ENCODE peak calls at places on chromosome 21, in seven cellular contexts. One of them, this sample, is unnamed.
A peak's percentile ranks its signal among the peaks of the same experiment; 100 is the strongest.

GRCh38 chr21:39136711-39137110 is 46.5 kb downstream of the PSMG1 start:
- DNase-seq in heart right ventricle: no peak
- DNase-seq in CD4-positive, CD25-positive, alpha-beta regulatory T cell: no peak
- DNase-seq in left ventricle myocardium inferior: no peak
- DNase-seq in lower lobe of right lung: no peak
- DNase-seq in astrocyte: peak; percentile 42
- DNase-seq in IMR-90: peak; percentile 47
- DNase-seq in this sample: no peak

GRCh38 chr21:17667256-17667655 is 54.6 kb upstream of the BTG3 start:
- DNase-seq in heart right ventricle: no peak
- DNase-seq in CD4-positive, CD25-positive, alpha-beta regulatory T cell: no peak
- DNase-seq in left ventricle myocardium inferior: no peak
- DNase-seq in lower lobe of right lung: no peak
- DNase-seq in astrocyte: no peak
- DNase-seq in IMR-90: no peak
- DNase-seq in this sample: no peak

GRCh38 chr21:44485796-44486195 is 30.5 kb downstream of the LRRC3 start:
- DNase-seq in heart right ventricle: no peak
- DNase-seq in CD4-positive, CD25-positive, alpha-beta regulatory T cell: no peak
- DNase-seq in left ventricle myocardium inferior: no peak
- DNase-seq in lower lobe of right lung: no peak
- DNase-seq in astrocyte: no peak
- DNase-seq in IMR-90: no peak
- DNase-seq in this sample: no peak

GRCh38 chr21:29914326-29914725 is 25.5 kb downstream of the GRIK1 start:
- DNase-seq in heart right ventricle: no peak
- DNase-seq in CD4-positive, CD25-positive, alpha-beta regulatory T cell: no peak
- DNase-seq in left ventricle myocardium inferior: no peak
- DNase-seq in lower lobe of right lung: no peak
- DNase-seq in astrocyte: no peak
- DNase-seq in IMR-90: no peak
- DNase-seq in this sample: no peak

GRCh38 chr21:39911792-39912191 is 44.6 kb downstream of the PCP4 start:
- DNase-seq in heart right ventricle: no peak
- DNase-seq in CD4-positive, CD25-positive, alpha-beta regulatory T cell: no peak
- DNase-seq in left ventricle myocardium inferior: no peak
- DNase-seq in lower lobe of right lung: no peak
- DNase-seq in astrocyte: no peak
- DNase-seq in IMR-90: no peak
- DNase-seq in this sample: no peak

GRCh38 chr21:41364308-41364707 is 2.5 kb downstream of the MX2 start:
- DNase-seq in heart right ventricle: no peak
- DNase-seq in CD4-positive, CD25-positive, alpha-beta regulatory T cell: no peak
- DNase-seq in left ventricle myocardium inferior: no peak
- DNase-seq in lower lobe of right lung: no peak
- DNase-seq in astrocyte: no peak
- DNase-seq in IMR-90: no peak
- DNase-seq in this sample: no peak

GRCh38 chr21:26659181-26659580 is 86.1 kb upstream of the CYYR1 start:
- DNase-seq in heart right ventricle: no peak
- DNase-seq in CD4-positive, CD25-positive, alpha-beta regulatory T cell: no peak
- DNase-seq in left ventricle myocardium inferior: no peak
- DNase-seq in lower lobe of right lung: no peak
- DNase-seq in astrocyte: no peak
- DNase-seq in IMR-90: no peak
- DNase-seq in this sample: no peak

GRCh38 chr21:28018741-28019669 is 973.7 kb downstream of the LTN1 start:
- DNase-seq in heart right ventricle: peak; percentile 17
- DNase-seq in CD4-positive, CD25-positive, alpha-beta regulatory T cell: no peak
- DNase-seq in left ventricle myocardium inferior: no peak
- DNase-seq in lower lobe of right lung: no peak
- DNase-seq in astrocyte: no peak
- DNase-seq in IMR-90: peak; percentile 5
- DNase-seq in this sample: no peak

GRCh38 chr21:28436286-28436932 is 556.3 kb downstream of the LTN1 start:
- DNase-seq in heart right ventricle: no peak
- DNase-seq in CD4-positive, CD25-positive, alpha-beta regulatory T cell: no peak
- DNase-seq in left ventricle myocardium inferior: no peak
- DNase-seq in lower lobe of right lung: no peak
- DNase-seq in astrocyte: peak; percentile 74
- DNase-seq in IMR-90: peak; percentile 77
- DNase-seq in this sample: no peak

GRCh38 chr21:17690078-17690494 is 77.4 kb upstream of the BTG3 start:
- DNase-seq in heart right ventricle: no peak
- DNase-seq in CD4-positive, CD25-positive, alpha-beta regulatory T cell: no peak
- DNase-seq in left ventricle myocardium inferior: no peak
- DNase-seq in lower lobe of right lung: no peak
- DNase-seq in astrocyte: no peak
- DNase-seq in IMR-90: no peak
- DNase-seq in this sample: no peak

GRCh38 chr21:20004353-20004752 is 993.9 kb upstream of the NCAM2 start:
- DNase-seq in heart right ventricle: no peak
- DNase-seq in CD4-positive, CD25-positive, alpha-beta regulatory T cell: no peak
- DNase-seq in left ventricle myocardium inferior: no peak
- DNase-seq in lower lobe of right lung: no peak
- DNase-seq in astrocyte: no peak
- DNase-seq in IMR-90: no peak
- DNase-seq in this sample: no peak

GRCh38 chr21:39430457-39430856 is 15.1 kb downstream of the LCA5L start:
- DNase-seq in heart right ventricle: no peak
- DNase-seq in CD4-positive, CD25-positive, alpha-beta regulatory T cell: no peak
- DNase-seq in left ventricle myocardium inferior: no peak
- DNase-seq in lower lobe of right lung: no peak
- DNase-seq in astrocyte: no peak
- DNase-seq in IMR-90: no peak
- DNase-seq in this sample: no peak

GRCh38 chr21:25759573-25759972 is 24.8 kb downstream of the GABPA start:
- DNase-seq in heart right ventricle: no peak
- DNase-seq in CD4-positive, CD25-positive, alpha-beta regulatory T cell: no peak
- DNase-seq in left ventricle myocardium inferior: no peak
- DNase-seq in lower lobe of right lung: no peak
- DNase-seq in astrocyte: no peak
- DNase-seq in IMR-90: peak; percentile 51
- DNase-seq in this sample: no peak

GRCh38 chr21:44962481-44962966 is 22.7 kb downstream of the SLX9 start:
- DNase-seq in heart right ventricle: peak; percentile 18
- DNase-seq in CD4-positive, CD25-positive, alpha-beta regulatory T cell: no peak
- DNase-seq in left ventricle myocardium inferior: no peak
- DNase-seq in lower lobe of right lung: peak; percentile 50
- DNase-seq in astrocyte: peak; percentile 100
- DNase-seq in IMR-90: peak; percentile 100
- DNase-seq in this sample: no peak

GRCh38 chr21:42777757-42778344 is 101.5 kb downstream of the WDR4 start:
- DNase-seq in heart right ventricle: no peak
- DNase-seq in CD4-positive, CD25-positive, alpha-beta regulatory T cell: no peak
- DNase-seq in left ventricle myocardium inferior: no peak
- DNase-seq in lower lobe of right lung: peak; percentile 39
- DNase-seq in astrocyte: no peak
- DNase-seq in IMR-90: no peak
- DNase-seq in this sample: no peak

GRCh38 chr21:42775123-42775522 is 104.2 kb downstream of the WDR4 start:
- DNase-seq in heart right ventricle: no peak
- DNase-seq in CD4-positive, CD25-positive, alpha-beta regulatory T cell: no peak
- DNase-seq in left ventricle myocardium inferior: no peak
- DNase-seq in lower lobe of right lung: no peak
- DNase-seq in astrocyte: no peak
- DNase-seq in IMR-90: no peak
- DNase-seq in this sample: no peak

GRCh38 chr21:42777064-42777756 is 102.1 kb downstream of the WDR4 start:
- DNase-seq in heart right ventricle: no peak
- DNase-seq in CD4-positive, CD25-positive, alpha-beta regulatory T cell: no peak
- DNase-seq in left ventricle myocardium inferior: no peak
- DNase-seq in lower lobe of right lung: peak; percentile 22
- DNase-seq in astrocyte: no peak
- DNase-seq in IMR-90: no peak
- DNase-seq in this sample: no peak

GRCh38 chr21:42779431-42779861 is 99.9 kb downstream of the WDR4 start:
- DNase-seq in heart right ventricle: no peak
- DNase-seq in CD4-positive, CD25-positive, alpha-beta regulatory T cell: no peak
- DNase-seq in left ventricle myocardium inferior: no peak
- DNase-seq in lower lobe of right lung: no peak
- DNase-seq in astrocyte: no peak
- DNase-seq in IMR-90: no peak
- DNase-seq in this sample: no peak

GRCh38 chr21:42775891-42776290 is 103.4 kb downstream of the WDR4 start:
- DNase-seq in heart right ventricle: no peak
- DNase-seq in CD4-positive, CD25-positive, alpha-beta regulatory T cell: no peak
- DNase-seq in left ventricle myocardium inferior: no peak
- DNase-seq in lower lobe of right lung: no peak
- DNase-seq in astrocyte: no peak
- DNase-seq in IMR-90: no peak
- DNase-seq in this sample: no peak
- H3K4me1 ChIP-seq in heart right ventricle: peaks cover 3% of the 10 kb centered on the region
- H3K4me1 ChIP-seq in CD4-positive, CD25-positive, alpha-beta regulatory T cell: no peaks in the 10 kb centered on the region
- H3K4me1 ChIP-seq in left ventricle myocardium inferior: peaks cover 4% of the 10 kb centered on the region
- H3K4me1 ChIP-seq in lower lobe of right lung: peaks cover under 1% of the 10 kb centered on the region
- H3K4me1 ChIP-seq in astrocyte: no peaks in the 10 kb centered on the region
- H3K4me1 ChIP-seq in IMR-90: no peaks in the 10 kb centered on the region
- H3K4me1 ChIP-seq in this sample: no peaks in the 10 kb centered on the region

GRCh38 chr21:46120301-46121285 is 22.7 kb downstream of the COL6A2 start:
- DNase-seq in heart right ventricle: peak; percentile 8
- DNase-seq in CD4-positive, CD25-positive, alpha-beta regulatory T cell: no peak
- DNase-seq in left ventricle myocardium inferior: peak; percentile 13
- DNase-seq in lower lobe of right lung: peak; percentile 33
- DNase-seq in astrocyte: no peak
- DNase-seq in IMR-90: no peak
- DNase-seq in this sample: no peak

GRCh38 chr21:46119565-46120271 is 21.8 kb downstream of the COL6A2 start:
- DNase-seq in heart right ventricle: peak; percentile 7
- DNase-seq in CD4-positive, CD25-positive, alpha-beta regulatory T cell: no peak
- DNase-seq in left ventricle myocardium inferior: peak; percentile 11
- DNase-seq in lower lobe of right lung: peak; percentile 34
- DNase-seq in astrocyte: no peak
- DNase-seq in IMR-90: no peak
- DNase-seq in this sample: no peak

GRCh38 chr21:46122241-46122671 is 24.3 kb downstream of the COL6A2 start:
- DNase-seq in heart right ventricle: no peak
- DNase-seq in CD4-positive, CD25-positive, alpha-beta regulatory T cell: no peak
- DNase-seq in left ventricle myocardium inferior: peak; percentile 14
- DNase-seq in lower lobe of right lung: peak; percentile 39
- DNase-seq in astrocyte: peak; percentile 92
- DNase-seq in IMR-90: peak; percentile 78
- DNase-seq in this sample: no peak

GRCh38 chr21:46122758-46123683 is 25.1 kb downstream of the COL6A2 start:
- DNase-seq in heart right ventricle: no peak
- DNase-seq in CD4-positive, CD25-positive, alpha-beta regulatory T cell: no peak
- DNase-seq in left ventricle myocardium inferior: peak; percentile 3
- DNase-seq in lower lobe of right lung: peak; percentile 28
- DNase-seq in astrocyte: no peak
- DNase-seq in IMR-90: no peak
- DNase-seq in this sample: no peak

DNA sequence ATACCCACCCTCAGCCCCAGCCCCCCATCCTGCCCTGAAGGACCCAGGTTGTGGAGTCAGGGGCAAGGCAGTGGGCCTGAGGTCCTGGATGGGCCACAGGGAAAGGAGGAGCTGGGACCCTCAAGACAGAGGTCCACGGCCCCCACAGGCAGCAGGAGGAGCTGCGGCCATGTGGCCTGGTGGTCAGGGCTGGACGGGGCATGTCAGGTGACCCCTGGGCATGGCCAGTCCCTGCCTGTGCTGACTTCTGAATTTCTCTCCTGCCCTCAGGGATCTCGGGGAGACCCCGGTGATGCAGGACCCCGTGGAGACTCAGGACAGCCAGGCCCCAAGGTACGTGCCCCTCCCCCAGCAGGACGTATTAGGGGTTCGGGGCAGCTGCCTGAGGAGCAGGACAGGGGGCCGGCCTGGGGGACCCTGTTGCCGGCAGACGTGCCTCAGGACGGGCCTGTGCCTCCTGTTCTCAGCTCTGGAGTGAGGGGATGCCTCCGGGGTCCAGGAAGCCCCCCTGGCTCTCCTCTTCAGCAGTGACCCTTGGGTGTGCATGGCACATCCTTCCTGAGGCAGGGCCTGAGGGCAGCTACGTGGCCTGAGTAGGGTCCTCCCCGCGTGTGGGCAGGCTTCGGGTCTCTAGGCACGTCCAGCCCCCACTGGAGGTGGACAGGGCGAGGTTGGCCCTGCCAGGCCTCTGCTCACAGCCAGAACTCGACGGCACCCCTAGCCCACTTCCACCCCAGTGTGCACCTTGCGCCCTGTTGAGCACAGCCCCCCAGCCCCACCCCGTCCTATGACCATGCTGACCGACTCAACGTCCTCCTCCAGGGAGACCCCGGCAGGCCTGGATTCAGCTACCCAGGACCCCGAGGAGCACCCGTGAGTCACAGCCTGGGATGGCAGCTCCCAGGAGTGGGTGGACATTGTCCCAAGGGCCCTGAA is 23.6 kb downstream of the COL6A2 start:
- DNase-seq in heart right ventricle: peak; percentile 13
- DNase-seq in CD4-positive, CD25-positive, alpha-beta regulatory T cell: no peak
- DNase-seq in left ventricle myocardium inferior: peak; percentile 12
- DNase-seq in lower lobe of right lung: peak; percentile 43
- DNase-seq in astrocyte: no peak
- DNase-seq in IMR-90: no peak
- DNase-seq in this sample: peak; percentile 11
- H3K27ac ChIP-seq in heart right ventricle: no peak overlapping the region
- H3K27ac ChIP-seq in CD4-positive, CD25-positive, alpha-beta regulatory T cell: no peak overlapping the region
- H3K27ac ChIP-seq in left ventricle myocardium inferior: no peak overlapping the region
- H3K27ac ChIP-seq in lower lobe of right lung: no peak overlapping the region
- H3K27ac ChIP-seq in astrocyte: peak overlapping the region; percentile 78
- H3K27ac ChIP-seq in IMR-90: peak overlapping the region; percentile 49
- H3K27ac ChIP-seq in this sample: no peak overlapping the region

DNA sequence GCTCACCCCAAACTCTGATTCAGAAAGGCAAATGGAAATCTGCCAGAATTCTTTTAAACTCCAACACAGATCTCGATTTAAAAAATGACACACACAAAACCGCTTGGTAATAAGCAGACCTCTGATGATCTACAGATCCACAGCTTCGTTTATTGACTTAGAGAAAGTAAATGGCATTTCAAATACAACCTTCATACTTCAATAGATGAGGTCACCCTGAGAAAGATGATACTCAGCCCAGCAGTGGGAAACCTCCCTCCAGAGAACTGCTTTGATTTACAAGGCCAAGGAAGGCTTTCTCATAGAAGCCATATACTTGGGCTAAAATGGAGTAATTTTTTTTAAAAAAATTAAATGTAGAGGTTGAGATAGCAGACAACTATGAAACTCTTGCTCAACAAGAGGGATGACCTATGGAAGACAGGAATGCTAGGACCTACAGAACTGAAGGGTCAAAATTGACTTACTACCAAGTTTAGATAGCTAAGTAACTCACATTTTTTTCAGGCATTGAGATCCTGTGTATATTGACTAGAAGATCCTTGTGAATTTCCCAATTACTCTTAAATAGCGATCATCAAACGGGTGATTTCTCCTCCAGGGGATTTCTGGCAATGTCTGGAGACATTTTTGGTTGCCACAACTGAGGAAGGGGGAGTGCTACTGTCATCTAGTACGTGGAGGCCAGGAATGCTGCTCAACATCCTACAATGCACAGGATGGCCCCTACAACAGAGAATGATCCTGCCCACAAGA is 143.9 kb downstream of the CLIC6 start:
- DNase-seq in heart right ventricle: no peak
- DNase-seq in CD4-positive, CD25-positive, alpha-beta regulatory T cell: no peak
- DNase-seq in left ventricle myocardium inferior: no peak
- DNase-seq in lower lobe of right lung: no peak
- DNase-seq in astrocyte: peak; percentile 96
- DNase-seq in IMR-90: peak; percentile 99
- DNase-seq in this sample: no peak
- H3K4me1 ChIP-seq in heart right ventricle: peaks cover 77% of the 10 kb centered on the region
- H3K4me1 ChIP-seq in CD4-positive, CD25-positive, alpha-beta regulatory T cell: peaks cover 37% of the 10 kb centered on the region
- H3K4me1 ChIP-seq in left ventricle myocardium inferior: no peaks in the 10 kb centered on the region
- H3K4me1 ChIP-seq in lower lobe of right lung: peaks cover 43% of the 10 kb centered on the region
- H3K4me1 ChIP-seq in astrocyte: peaks cover 66% of the 10 kb centered on the region
- H3K4me1 ChIP-seq in IMR-90: peaks cover 81% of the 10 kb centered on the region
- H3K4me1 ChIP-seq in this sample: peaks cover 25% of the 10 kb centered on the region

GRCh38 chr21:46425566-46425965 is 33.1 kb upstream of the DIP2A start:
- DNase-seq in heart right ventricle: no peak
- DNase-seq in CD4-positive, CD25-positive, alpha-beta regulatory T cell: no peak
- DNase-seq in left ventricle myocardium inferior: no peak
- DNase-seq in lower lobe of right lung: peak; percentile 45
- DNase-seq in astrocyte: no peak
- DNase-seq in IMR-90: no peak
- DNase-seq in this sample: peak; percentile 54
- H3K27ac ChIP-seq in heart right ventricle: no peak overlapping the region
- H3K27ac ChIP-seq in CD4-positive, CD25-positive, alpha-beta regulatory T cell: peak overlapping the region; percentile 69
- H3K27ac ChIP-seq in left ventricle myocardium inferior: no peak overlapping the region
- H3K27ac ChIP-seq in lower lobe of right lung: peak overlapping the region; percentile 46
- H3K27ac ChIP-seq in astrocyte: no peak overlapping the region
- H3K27ac ChIP-seq in IMR-90: no peak overlapping the region
- H3K27ac ChIP-seq in this sample: peak overlapping the region; percentile 30